ENCODE peak calls at places on chromosomes 13 and 19, in four cellular contexts. One of them, this sample, is unnamed. For H3K36me3, the result is how much of the 10 kb centered on the place peaks cover.

GRCh38 chr13:102651892-102652291 is 43.0 kb downstream of the METTL21C start:
- DNase-seq in tibial artery: peak
- DNase-seq in PC-3: no peak
- DNase-seq in brain microvascular endothelial cell: peak
- DNase-seq in this sample: no peak

GRCh38 chr19:1469936-1470863 is 8.8 kb downstream of the C19orf25 start:
- DNase-seq in tibial artery: no peak
- DNase-seq in PC-3: peak
- DNase-seq in brain microvascular endothelial cell: no peak
- DNase-seq in this sample: no peak

GRCh38 chr19:7211191-7211988 is 82.8 kb downstream of the INSR start:
- DNase-seq in tibial artery: no peak
- DNase-seq in PC-3: no peak
- DNase-seq in brain microvascular endothelial cell: peak
- DNase-seq in this sample: no peak

GRCh38 chr13:29411493-29411892 is 184.0 kb downstream of the SLC7A1 start:
- DNase-seq in tibial artery: no peak
- DNase-seq in PC-3: peak
- DNase-seq in brain microvascular endothelial cell: no peak
- DNase-seq in this sample: peak

GRCh38 chr19:10404888-10405808 is 1.8 kb upstream of the CDC37 start:
- DNase-seq in tibial artery: no peak
- DNase-seq in PC-3: no peak
- DNase-seq in brain microvascular endothelial cell: no peak
- DNase-seq in this sample: no peak

GRCh38 chr13:43426355-43426754 is 360.4 kb downstream of the ENOX1 start:
- DNase-seq in tibial artery: no peak
- DNase-seq in PC-3: no peak
- DNase-seq in brain microvascular endothelial cell: no peak
- DNase-seq in this sample: no peak

GRCh38 chr19:51521796-51522195 is 9.7 kb downstream of the SIGLEC6 start:
- DNase-seq in tibial artery: no peak
- DNase-seq in PC-3: no peak
- DNase-seq in brain microvascular endothelial cell: no peak
- DNase-seq in this sample: no peak

GRCh38 chr19:18427752-18428131 is 8.5 kb downstream of the SSBP4 start:
- DNase-seq in tibial artery: no peak
- DNase-seq in PC-3: no peak
- DNase-seq in brain microvascular endothelial cell: no peak
- DNase-seq in this sample: no peak

GRCh38 chr13:45863716-45864590 is 12.4 kb upstream of the SIAH3 start:
- DNase-seq in tibial artery: no peak
- DNase-seq in PC-3: no peak
- DNase-seq in brain microvascular endothelial cell: no peak
- DNase-seq in this sample: no peak

GRCh38 chr13:47650221-47650620 is 350.9 kb downstream of the SUCLA2 start:
- DNase-seq in tibial artery: no peak
- DNase-seq in PC-3: no peak
- DNase-seq in brain microvascular endothelial cell: no peak
- DNase-seq in this sample: no peak

GRCh38 chr19:7348587-7349230 is at the start of gene ARHGEF18:
- DNase-seq in tibial artery: peak
- DNase-seq in PC-3: no peak
- DNase-seq in brain microvascular endothelial cell: no peak
- DNase-seq in this sample: no peak

GRCh38 chr19:27776020-27776419 is 1436.9 kb downstream of the UQCRFS1 start:
- DNase-seq in tibial artery: no peak
- DNase-seq in PC-3: peak
- DNase-seq in brain microvascular endothelial cell: peak
- DNase-seq in this sample: no peak

GRCh38 chr13:23268441-23268840 is 87.7 kb downstream of the SGCG start:
- DNase-seq in tibial artery: no peak
- DNase-seq in PC-3: no peak
- DNase-seq in brain microvascular endothelial cell: no peak
- DNase-seq in this sample: no peak

GRCh38 chr13:102799544-102800144 is 725 bp downstream of the BIVM start:
- DNase-seq in tibial artery: no peak
- DNase-seq in PC-3: no peak
- DNase-seq in brain microvascular endothelial cell: peak
- DNase-seq in this sample: no peak

GRCh38 chr19:12345197-12345596 is 11.8 kb upstream of the ZNF563 start:
- DNase-seq in tibial artery: no peak
- DNase-seq in PC-3: no peak
- DNase-seq in brain microvascular endothelial cell: no peak
- DNase-seq in this sample: no peak

GRCh38 chr13:39855236-39855635 is 199.8 kb downstream of the COG6 start:
- DNase-seq in tibial artery: no peak
- DNase-seq in PC-3: no peak
- DNase-seq in brain microvascular endothelial cell: no peak
- DNase-seq in this sample: no peak

GRCh38 chr13:40983269-40983668 is 35.8 kb downstream of the ELF1 start:
- DNase-seq in tibial artery: no peak
- DNase-seq in PC-3: no peak
- DNase-seq in brain microvascular endothelial cell: no peak
- DNase-seq in this sample: no peak

GRCh38 chr13:84998681-84999080 is 800.5 kb downstream of the SLITRK6 start:
- DNase-seq in tibial artery: no peak
- DNase-seq in PC-3: no peak
- DNase-seq in brain microvascular endothelial cell: no peak
- DNase-seq in this sample: no peak

GRCh38 chr19:50969413-50969760 is at the start of gene KLK6:
- DNase-seq in tibial artery: no peak
- DNase-seq in PC-3: peak
- DNase-seq in brain microvascular endothelial cell: no peak
- DNase-seq in this sample: no peak

GRCh38 chr19:38417146-38417543 is 8.9 kb downstream of the RASGRP4 start:
- DNase-seq in tibial artery: no peak
- DNase-seq in PC-3: no peak
- DNase-seq in brain microvascular endothelial cell: no peak
- DNase-seq in this sample: no peak

GRCh38 chr13:36841411-36841810 is 22.4 kb downstream of the RFXAP start:
- DNase-seq in tibial artery: no peak
- DNase-seq in PC-3: peak
- DNase-seq in brain microvascular endothelial cell: no peak
- DNase-seq in this sample: no peak

GRCh38 chr13:21148557-21149258 is 27.6 kb downstream of the SKA3 start:
- DNase-seq in tibial artery: no peak
- DNase-seq in PC-3: no peak
- DNase-seq in brain microvascular endothelial cell: no peak
- DNase-seq in this sample: no peak

GRCh38 chr13:25709088-25709487 is 337.3 kb downstream of the ATP8A2 start:
- DNase-seq in tibial artery: no peak
- DNase-seq in PC-3: peak
- DNase-seq in brain microvascular endothelial cell: no peak
- DNase-seq in this sample: no peak

GRCh38 chr13:50891206-50891605 is 18.4 kb upstream of the RNASEH2B start:
- DNase-seq in tibial artery: no peak
- DNase-seq in PC-3: no peak
- DNase-seq in brain microvascular endothelial cell: no peak
- DNase-seq in this sample: no peak

GRCh38 chr19:19602713-19603320 is 15.7 kb downstream of the PBX4 start:
- DNase-seq in tibial artery: no peak
- DNase-seq in PC-3: no peak
- DNase-seq in brain microvascular endothelial cell: no peak
- DNase-seq in this sample: no peak

GRCh38 chr13:37446503-37446902 is 152.1 kb downstream of the POSTN start:
- DNase-seq in tibial artery: peak
- DNase-seq in PC-3: peak
- DNase-seq in brain microvascular endothelial cell: peak
- DNase-seq in this sample: peak

GRCh38 chr13:99352351-99353271 is 45.4 kb upstream of the GPR183 start:
- DNase-seq in tibial artery: no peak
- DNase-seq in PC-3: no peak
- DNase-seq in brain microvascular endothelial cell: no peak
- DNase-seq in this sample: no peak

GRCh38 chr13:27972619-27972877 is 3.4 kb upstream of the CDX2 start:
- DNase-seq in tibial artery: no peak
- DNase-seq in PC-3: no peak
- DNase-seq in brain microvascular endothelial cell: no peak
- DNase-seq in this sample: no peak

GRCh38 chr19:38830039-38830733 is 1.4 kb downstream of the ECH1 start:
- DNase-seq in tibial artery: no peak
- DNase-seq in PC-3: peak
- DNase-seq in brain microvascular endothelial cell: peak
- DNase-seq in this sample: no peak

GRCh38 chr19:861756-862528 is 2.5 kb downstream of the CFD start:
- DNase-seq in tibial artery: no peak
- DNase-seq in PC-3: peak
- DNase-seq in brain microvascular endothelial cell: no peak
- DNase-seq in this sample: no peak

GRCh38 chr19:23378948-23379347 is 16.3 kb downstream of the ZNF91 start:
- DNase-seq in tibial artery: no peak
- DNase-seq in PC-3: no peak
- DNase-seq in brain microvascular endothelial cell: no peak
- DNase-seq in this sample: no peak

GRCh38 chr13:74134777-74135305 is 637 bp upstream of the KLF12 start:
- DNase-seq in tibial artery: peak
- DNase-seq in PC-3: peak
- DNase-seq in brain microvascular endothelial cell: peak
- DNase-seq in this sample: no peak

GRCh38 chr19:41937976-41938375 is 9.7 kb upstream of the ERFL start:
- DNase-seq in tibial artery: no peak
- DNase-seq in PC-3: no peak
- DNase-seq in brain microvascular endothelial cell: no peak
- DNase-seq in this sample: no peak
- TF ChIP-seq CTCF in tibial artery: no peak
- TF ChIP-seq CTCF in PC-3: no peak
- TF ChIP-seq CTCF in brain microvascular endothelial cell: no peak
- TF ChIP-seq CTCF in this sample: peak

GRCh38 chr19:42069619-42070293 is at the start of gene GRIK5:
- DNase-seq in tibial artery: no peak
- DNase-seq in PC-3: no peak
- DNase-seq in brain microvascular endothelial cell: no peak
- DNase-seq in this sample: no peak
- H3K4me3 ChIP-seq in tibial artery: peak
- H3K4me3 ChIP-seq in PC-3: no peak
- H3K4me3 ChIP-seq in brain microvascular endothelial cell: no peak
- H3K4me3 ChIP-seq in this sample: no peak

GRCh38 chr19:16856091-16856490 is 26.9 kb downstream of the SIN3B start:
- DNase-seq in tibial artery: no peak
- DNase-seq in PC-3: no peak
- DNase-seq in brain microvascular endothelial cell: no peak
- DNase-seq in this sample: no peak
- H3K36me3 ChIP-seq in tibial artery: half or more
- H3K36me3 ChIP-seq in PC-3: under half
- H3K36me3 ChIP-seq in brain microvascular endothelial cell: under half
- H3K36me3 ChIP-seq in this sample: under half

DNA sequence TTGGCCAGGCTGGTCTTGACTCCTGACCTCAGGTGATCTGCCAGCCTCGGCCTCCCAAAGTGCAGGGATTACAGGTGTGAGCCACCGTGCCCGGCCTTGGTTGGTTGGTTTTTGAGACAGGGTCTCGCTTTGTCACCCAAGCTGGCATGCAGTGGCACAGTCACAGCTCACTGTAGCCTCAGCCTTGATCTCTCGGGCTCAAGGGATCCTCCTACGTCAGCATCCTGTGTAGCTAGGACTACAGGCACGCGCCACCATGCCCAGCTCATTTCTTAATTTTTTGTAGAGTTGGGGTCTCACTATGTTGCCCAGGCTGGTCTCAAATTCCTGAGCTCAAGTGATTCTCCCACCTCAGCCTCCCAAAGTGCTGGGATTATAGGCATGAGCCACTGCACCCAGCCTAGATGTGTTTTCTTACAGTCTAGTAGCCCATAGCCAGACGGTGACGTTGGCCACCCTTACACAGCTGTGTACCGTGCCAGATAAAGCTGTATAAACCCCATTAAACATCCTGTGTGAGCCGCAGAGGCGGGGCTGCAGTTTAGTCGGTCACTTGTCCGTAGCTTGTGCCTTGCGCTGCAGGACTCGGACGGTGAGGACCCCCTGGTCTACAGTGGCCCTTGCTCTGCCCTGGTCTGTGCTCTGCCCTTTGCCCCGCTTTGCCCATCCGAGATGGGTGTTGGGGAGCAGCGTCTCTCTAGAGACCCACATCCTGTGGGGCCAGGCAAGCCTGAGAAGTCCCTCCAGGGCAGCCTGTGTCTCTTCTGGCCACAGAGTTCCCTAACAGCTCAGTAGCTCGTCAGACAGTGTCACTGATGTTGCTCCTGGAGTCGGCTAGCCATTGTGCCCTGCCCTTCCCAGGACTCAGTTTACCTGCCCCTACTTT is 9.8 kb downstream of the IRF3 start:
- DNase-seq in tibial artery: no peak
- DNase-seq in PC-3: no peak
- DNase-seq in brain microvascular endothelial cell: no peak
- DNase-seq in this sample: no peak
- TF ChIP-seq CTCF in tibial artery: no peak
- TF ChIP-seq CTCF in PC-3: no peak
- TF ChIP-seq CTCF in brain microvascular endothelial cell: no peak
- TF ChIP-seq CTCF in this sample: no peak

DNA sequence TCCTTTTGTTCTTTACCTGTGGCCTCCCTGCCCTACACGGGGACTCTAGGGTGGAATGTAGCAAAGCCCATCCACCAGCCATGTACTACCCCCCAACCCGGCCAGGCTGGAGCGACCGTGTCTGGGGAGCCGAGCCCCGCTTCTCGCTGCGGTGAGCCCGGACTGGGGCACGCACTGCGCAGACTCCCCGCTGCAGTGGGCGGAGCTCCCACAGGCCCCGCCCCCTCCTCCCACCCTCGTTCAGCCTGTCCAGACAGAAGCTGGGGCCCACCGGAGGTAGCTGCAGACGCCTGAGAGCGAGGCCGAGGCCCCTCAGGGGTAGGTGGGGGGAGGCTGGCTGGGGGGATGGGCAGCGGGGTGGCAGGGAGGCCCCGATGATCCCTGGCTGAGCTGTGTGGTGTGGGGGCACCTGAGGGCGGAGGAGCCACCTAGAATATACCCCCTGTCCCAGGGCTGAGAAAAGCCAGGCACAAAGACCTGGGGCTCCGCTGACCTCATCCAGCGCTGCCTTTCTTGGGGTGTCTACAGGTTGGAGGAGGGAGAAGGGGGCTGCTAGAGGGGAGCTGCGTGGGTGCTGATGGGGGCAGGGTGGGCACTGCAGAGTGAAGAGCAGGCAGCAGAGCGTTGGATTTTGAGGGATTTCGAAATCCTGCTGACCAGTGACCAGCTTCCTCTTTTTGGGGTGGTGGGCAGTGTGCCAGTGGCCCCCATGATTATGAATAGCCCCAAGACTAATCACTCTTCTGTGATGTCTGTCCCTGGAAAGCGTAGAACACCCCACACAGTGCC is 17.3 kb downstream of the PLD3 start:
- DNase-seq in tibial artery: peak
- DNase-seq in PC-3: peak
- DNase-seq in brain microvascular endothelial cell: peak
- DNase-seq in this sample: no peak
- H3K4me3 ChIP-seq in tibial artery: peak
- H3K4me3 ChIP-seq in PC-3: peak
- H3K4me3 ChIP-seq in brain microvascular endothelial cell: peak
- H3K4me3 ChIP-seq in this sample: peak

GRCh38 chr19:8820234-8820633 is 11.9 kb downstream of the ZNF558 start:
- DNase-seq in tibial artery: no peak
- DNase-seq in PC-3: no peak
- DNase-seq in brain microvascular endothelial cell: no peak
- DNase-seq in this sample: no peak
- H3K36me3 ChIP-seq in tibial artery: half or more
- H3K36me3 ChIP-seq in PC-3: half or more
- H3K36me3 ChIP-seq in brain microvascular endothelial cell: under half
- H3K36me3 ChIP-seq in this sample: under half

GRCh38 chr13:113091211-113091771 is 14.3 kb upstream of the F7 start:
- DNase-seq in tibial artery: no peak
- DNase-seq in PC-3: no peak
- DNase-seq in brain microvascular endothelial cell: no peak
- DNase-seq in this sample: no peak
- TF ChIP-seq CTCF in tibial artery: no peak
- TF ChIP-seq CTCF in PC-3: no peak
- TF ChIP-seq CTCF in brain microvascular endothelial cell: no peak
- TF ChIP-seq CTCF in this sample: no peak

This sample was measured in BJ.